ENCODE peak calls at places on chromosomes 7 and 10, in six cellular contexts. S is OCI-LY7; D is GM03348; C is GM23248; W is stimulated activated CD4-positive, alpha-beta T cell treated with anti-CD3 and anti-CD28 coated beads, Interleukin-4, amount 100 ng/mL, for 1 hour; O is neural progenitor cell. Y is an unnamed sample.

GRCh38 chr10:121598261-121599249 is at the start of gene FGFR2:
- DNase-seq in S (no peak), D (peak), C (peak), W (peak), O (peak), Y (peak)

GRCh38 chr7:37782166-37782565 is 66.2 kb upstream of the NME8 start:
- DNase-seq in S (no peak), D (no peak), C (no peak), W (no peak), O (no peak), Y (no peak)

GRCh38 chr10:75403144-75404022 is 1.8 kb upstream of the ZNF503 start:
- DNase-seq in S (no peak), D (peak), C (peak), W (no peak), O (peak), Y (peak)

GRCh38 chr7:99272476-99273045 is at the start of gene MYH16:
- DNase-seq in S (no peak), D (no peak), C (peak), W (no peak), O (no peak), Y (no peak)

GRCh38 chr10:119199231-119199992 is 8.0 kb upstream of the GRK5 start:
- DNase-seq in S (peak), D (peak), C (peak), W (peak), O (peak), Y (peak)

GRCh38 chr10:46992794-46993552 is 81.7 kb downstream of the PTPN20 start:
- DNase-seq in S (peak), D (peak), C (peak), W (no peak), O (peak), Y (no peak)

GRCh38 chr10:86520871-86521619 is 547 bp downstream of the WAPL start:
- DNase-seq in S (peak), D (peak), C (peak), W (peak), O (peak), Y (peak)

GRCh38 chr7:27795977-27796376 is 56.0 kb downstream of the TAX1BP1 start:
- DNase-seq in S (no peak), D (no peak), C (no peak), W (no peak), O (no peak), Y (no peak)

GRCh38 chr7:135672560-135673359 is 10.4 kb downstream of the STMP1 start:
- DNase-seq in S (peak), D (peak), C (peak), W (no peak), O (peak), Y (no peak)

GRCh38 chr7:155962191-155962967 is 150.1 kb upstream of the SHH start:
- DNase-seq in S (no peak), D (no peak), C (peak), W (no peak), O (no peak), Y (no peak)

GRCh38 chr7:29229946-29230345 is 35.4 kb downstream of the CHN2 start:
- DNase-seq in S (no peak), D (no peak), C (no peak), W (no peak), O (no peak), Y (no peak)

GRCh38 chr10:94403823-94404228 is 1.5 kb downstream of the TBC1D12 start:
- DNase-seq in S (no peak), D (peak), C (peak), W (no peak), O (no peak), Y (no peak)

GRCh38 chr7:135744938-135745701 is 3.5 kb downstream of the FAM180A start:
- DNase-seq in S (no peak), D (peak), C (peak), W (no peak), O (no peak), Y (no peak)

GRCh38 chr7:54546081-54546985 is 4.2 kb downstream of the VSTM2A start:
- DNase-seq in S (no peak), D (peak), C (no peak), W (no peak), O (peak), Y (peak)

GRCh38 chr7:154167051-154167450 is 114.9 kb downstream of the DPP6 start:
- DNase-seq in S (no peak), D (no peak), C (no peak), W (no peak), O (no peak), Y (no peak)

GRCh38 chr10:4127518-4128315 is 342.7 kb upstream of the KLF6 start:
- DNase-seq in S (peak), D (no peak), C (no peak), W (no peak), O (no peak), Y (no peak)

GRCh38 chr7:117489911-117490310 is 10.1 kb downstream of the CFTR start:
- DNase-seq in S (no peak), D (no peak), C (no peak), W (no peak), O (no peak), Y (no peak)

GRCh38 chr10:86160890-86161585 is 205.6 kb downstream of the GRID1 start:
- DNase-seq in S (no peak), D (no peak), C (no peak), W (no peak), O (no peak), Y (no peak)